ENCODE peak calls at places on chromosomes 7 and 10, in five cellular contexts. One of them, this sample, is unnamed.

GRCh38 chr7:105429746-105430612 is 41.3 kb upstream of the SRPK2 start:
- DNase-seq in heart right ventricle: peak
- DNase-seq in A549: peak
- DNase-seq in right lobe of liver: no peak
- DNase-seq in CD8-positive, alpha-beta T cell: peak
- DNase-seq in this sample: peak

GRCh38 chr7:125661006-125661405 is 731.4 kb upstream of the POT1 start:
- DNase-seq in heart right ventricle: no peak
- DNase-seq in A549: no peak
- DNase-seq in right lobe of liver: no peak
- DNase-seq in CD8-positive, alpha-beta T cell: no peak
- DNase-seq in this sample: no peak

GRCh38 chr10:21195149-21195731 is 298.1 kb upstream of the NEBL start:
- DNase-seq in heart right ventricle: no peak
- DNase-seq in A549: peak
- DNase-seq in right lobe of liver: no peak
- DNase-seq in CD8-positive, alpha-beta T cell: no peak
- DNase-seq in this sample: no peak

GRCh38 chr10:118567701-118568248 is 27.7 kb downstream of the PRLHR start:
- DNase-seq in heart right ventricle: no peak
- DNase-seq in A549: no peak
- DNase-seq in right lobe of liver: no peak
- DNase-seq in CD8-positive, alpha-beta T cell: no peak
- DNase-seq in this sample: no peak

GRCh38 chr7:46854958-46855473 is 726.9 kb downstream of the TNS3 start:
- DNase-seq in heart right ventricle: no peak
- DNase-seq in A549: peak
- DNase-seq in right lobe of liver: no peak
- DNase-seq in CD8-positive, alpha-beta T cell: no peak
- DNase-seq in this sample: no peak

GRCh38 chr10:50417906-50418697 is 166.8 kb upstream of the ASAH2 start:
- DNase-seq in heart right ventricle: peak
- DNase-seq in A549: peak
- DNase-seq in right lobe of liver: peak
- DNase-seq in CD8-positive, alpha-beta T cell: no peak
- DNase-seq in this sample: peak

GRCh38 chr10:28105561-28105960 is 106.7 kb upstream of the ODAD2 start:
- DNase-seq in heart right ventricle: no peak
- DNase-seq in A549: no peak
- DNase-seq in right lobe of liver: no peak
- DNase-seq in CD8-positive, alpha-beta T cell: no peak
- DNase-seq in this sample: no peak

GRCh38 chr10:43806851-43807640 is 158.4 kb upstream of the ZNF32 start:
- DNase-seq in heart right ventricle: no peak
- DNase-seq in A549: no peak
- DNase-seq in right lobe of liver: no peak
- DNase-seq in CD8-positive, alpha-beta T cell: no peak
- DNase-seq in this sample: no peak

GRCh38 chr10:127415116-127415515 is 134.0 kb upstream of the NPS start:
- DNase-seq in heart right ventricle: no peak
- DNase-seq in A549: no peak
- DNase-seq in right lobe of liver: no peak
- DNase-seq in CD8-positive, alpha-beta T cell: no peak
- DNase-seq in this sample: no peak

GRCh38 chr7:572668-573495 is 53.2 kb upstream of the PDGFA start:
- DNase-seq in heart right ventricle: no peak
- DNase-seq in A549: no peak
- DNase-seq in right lobe of liver: no peak
- DNase-seq in CD8-positive, alpha-beta T cell: no peak
- DNase-seq in this sample: no peak

GRCh38 chr7:5218564-5219360 is 28.7 kb downstream of the WIPI2 start:
- DNase-seq in heart right ventricle: no peak
- DNase-seq in A549: no peak
- DNase-seq in right lobe of liver: peak
- DNase-seq in CD8-positive, alpha-beta T cell: no peak
- DNase-seq in this sample: no peak

GRCh38 chr10:76209135-76209534 is 777.7 kb downstream of the LRMDA start:
- DNase-seq in heart right ventricle: no peak
- DNase-seq in A549: no peak
- DNase-seq in right lobe of liver: no peak
- DNase-seq in CD8-positive, alpha-beta T cell: no peak
- DNase-seq in this sample: no peak

GRCh38 chr10:86349474-86349873 is 17.1 kb downstream of the GRID1 start:
- DNase-seq in heart right ventricle: no peak
- DNase-seq in A549: peak
- DNase-seq in right lobe of liver: peak
- DNase-seq in CD8-positive, alpha-beta T cell: no peak
- DNase-seq in this sample: no peak

GRCh38 chr10:86347856-86348255 is 18.7 kb downstream of the GRID1 start:
- DNase-seq in heart right ventricle: no peak
- DNase-seq in A549: no peak
- DNase-seq in right lobe of liver: peak
- DNase-seq in CD8-positive, alpha-beta T cell: no peak
- DNase-seq in this sample: no peak

GRCh38 chr10:86349940-86350630 is 16.5 kb downstream of the GRID1 start:
- DNase-seq in heart right ventricle: no peak
- DNase-seq in A549: no peak
- DNase-seq in right lobe of liver: peak
- DNase-seq in CD8-positive, alpha-beta T cell: no peak
- DNase-seq in this sample: no peak

GRCh38 chr10:86346794-86347665 is 19.6 kb downstream of the GRID1 start:
- DNase-seq in heart right ventricle: no peak
- DNase-seq in A549: no peak
- DNase-seq in right lobe of liver: peak
- DNase-seq in CD8-positive, alpha-beta T cell: no peak
- DNase-seq in this sample: no peak

GRCh38 chr10:86348321-86349210 is 18.0 kb downstream of the GRID1 start:
- DNase-seq in heart right ventricle: no peak
- DNase-seq in A549: no peak
- DNase-seq in right lobe of liver: peak
- DNase-seq in CD8-positive, alpha-beta T cell: no peak
- DNase-seq in this sample: no peak
- TF ChIP-seq CTCF in heart right ventricle: peak
- TF ChIP-seq CTCF in A549: peak
- TF ChIP-seq CTCF in right lobe of liver: no peak
- TF ChIP-seq CTCF in CD8-positive, alpha-beta T cell: no peak
- TF ChIP-seq CTCF in this sample: no peak

DNA sequence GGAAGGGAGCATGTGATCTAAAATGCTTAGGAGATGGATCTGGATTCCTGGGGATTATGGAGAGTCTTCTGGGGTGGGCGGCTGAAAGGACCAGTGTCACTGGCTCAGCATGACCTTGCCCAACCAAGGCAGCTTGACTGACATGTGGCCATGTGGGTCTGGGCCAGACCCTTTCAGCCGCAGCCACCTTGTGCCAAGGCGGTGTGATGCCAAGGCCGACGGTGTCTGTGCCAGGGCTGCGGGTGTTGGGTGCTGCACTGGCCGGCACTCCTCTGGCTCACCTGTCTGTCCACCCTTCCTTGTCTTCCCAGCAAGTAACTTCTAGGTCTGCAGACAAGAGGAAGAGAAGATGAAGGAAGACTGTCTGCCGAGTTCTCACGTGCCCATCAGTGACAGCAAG is 8.8 kb downstream of the DEPP1 start:
- DNase-seq in heart right ventricle: no peak
- DNase-seq in A549: no peak
- DNase-seq in right lobe of liver: peak
- DNase-seq in CD8-positive, alpha-beta T cell: no peak
- DNase-seq in this sample: no peak
- H3K27ac ChIP-seq in heart right ventricle: peak
- H3K27ac ChIP-seq in A549: no peak
- H3K27ac ChIP-seq in right lobe of liver: no peak
- H3K27ac ChIP-seq in CD8-positive, alpha-beta T cell: no peak
- H3K27ac ChIP-seq in this sample: no peak

DNA sequence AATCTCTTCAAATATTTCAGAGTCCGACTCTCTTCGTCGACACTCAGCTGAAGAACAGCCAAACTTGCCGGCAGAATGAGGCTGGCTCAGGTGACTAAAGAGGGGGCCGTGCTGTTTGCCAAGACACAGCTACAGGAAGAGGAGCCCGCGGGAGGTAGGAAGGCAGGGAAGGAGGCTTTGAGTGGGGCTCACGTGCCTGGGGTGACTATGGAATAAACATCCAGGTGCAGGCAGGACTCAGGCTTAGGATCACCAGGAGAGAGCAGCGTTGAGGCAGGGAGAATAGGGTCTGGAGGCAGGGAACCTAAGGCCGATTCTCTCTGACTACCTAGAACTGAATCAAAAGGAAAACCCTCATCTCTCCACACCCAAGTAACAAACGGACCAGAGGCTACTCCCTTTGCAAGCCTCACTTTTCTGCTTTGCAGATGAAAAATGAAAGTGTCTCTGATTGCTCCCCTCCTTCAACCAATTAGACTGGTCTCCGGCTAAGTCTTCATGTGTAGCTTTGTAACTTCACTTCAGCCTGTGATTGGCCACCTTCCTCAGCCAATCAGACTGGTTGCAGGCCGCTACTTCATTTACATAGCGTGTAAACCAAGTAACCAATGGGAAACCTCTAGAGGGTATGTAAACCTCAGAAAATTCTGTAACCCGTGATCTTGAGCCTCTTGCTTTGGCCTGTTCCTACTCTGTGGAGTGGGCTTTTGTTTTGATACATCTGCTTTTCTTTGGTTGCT is 19.7 kb upstream of the BNIP3 start:
- DNase-seq in heart right ventricle: no peak
- DNase-seq in A549: peak
- DNase-seq in right lobe of liver: no peak
- DNase-seq in CD8-positive, alpha-beta T cell: no peak
- DNase-seq in this sample: no peak
- TF ChIP-seq CTCF in heart right ventricle: peak
- TF ChIP-seq CTCF in A549: peak
- TF ChIP-seq CTCF in right lobe of liver: no peak
- TF ChIP-seq CTCF in CD8-positive, alpha-beta T cell: no peak
- TF ChIP-seq CTCF in this sample: no peak

DNA sequence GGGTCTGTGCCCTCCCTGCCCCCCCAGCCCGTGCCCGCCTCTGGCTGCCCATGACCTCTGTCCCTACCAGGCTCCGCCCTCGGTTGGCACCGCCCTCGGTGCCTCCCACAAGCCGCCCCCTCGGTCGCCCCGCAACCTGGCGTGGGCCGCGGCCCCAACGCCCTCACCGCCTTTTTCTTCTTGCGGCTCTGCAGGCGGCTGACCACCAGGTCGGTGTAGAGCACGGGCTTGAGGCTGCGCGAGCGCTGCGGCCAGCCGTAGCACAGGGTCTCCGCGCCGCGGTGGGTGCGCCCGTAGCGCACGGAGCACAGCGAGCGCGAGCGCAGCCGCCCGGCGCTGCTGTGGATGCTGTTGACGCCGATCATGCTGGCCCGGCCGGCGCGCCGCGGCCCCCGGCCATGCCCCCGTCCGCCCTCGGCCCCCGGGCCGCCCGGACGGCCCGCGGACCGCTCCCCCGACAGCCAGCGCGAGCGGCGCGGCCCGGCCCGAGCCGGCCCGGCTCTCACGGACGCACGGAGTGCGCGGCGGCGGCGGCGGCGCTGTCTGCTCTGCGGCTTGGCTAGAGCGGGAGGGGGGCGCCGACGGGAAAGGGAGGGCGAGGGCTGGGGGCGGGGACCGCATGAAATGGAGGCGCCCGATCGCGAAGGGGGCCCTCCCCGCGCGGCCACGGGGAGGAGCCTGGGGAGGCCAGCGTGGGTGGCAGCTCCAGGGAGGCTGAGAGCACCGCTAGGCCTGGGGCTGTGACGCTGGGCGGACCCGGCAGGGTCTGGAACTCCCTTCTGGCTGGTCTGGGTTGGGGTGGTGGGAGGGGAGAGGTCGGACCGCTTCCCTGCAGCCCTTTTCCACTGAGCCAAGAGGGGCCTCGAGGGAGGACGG is 9.6 kb downstream of the PSD start:
- DNase-seq in heart right ventricle: peak
- DNase-seq in A549: no peak
- DNase-seq in right lobe of liver: no peak
- DNase-seq in CD8-positive, alpha-beta T cell: peak
- DNase-seq in this sample: peak
- H3K27ac ChIP-seq in heart right ventricle: no peak
- H3K27ac ChIP-seq in A549: peak
- H3K27ac ChIP-seq in right lobe of liver: no peak
- H3K27ac ChIP-seq in CD8-positive, alpha-beta T cell: peak
- H3K27ac ChIP-seq in this sample: peak

GRCh38 chr7:65839846-65840245 is 33.0 kb upstream of the VKORC1L1 start:
- DNase-seq in heart right ventricle: no peak
- DNase-seq in A549: no peak
- DNase-seq in right lobe of liver: no peak
- DNase-seq in CD8-positive, alpha-beta T cell: no peak
- DNase-seq in this sample: no peak

GRCh38 chr7:65846008-65846570 is 26.8 kb upstream of the VKORC1L1 start:
- DNase-seq in heart right ventricle: no peak
- DNase-seq in A549: no peak
- DNase-seq in right lobe of liver: no peak
- DNase-seq in CD8-positive, alpha-beta T cell: no peak
- DNase-seq in this sample: no peak

DNA sequence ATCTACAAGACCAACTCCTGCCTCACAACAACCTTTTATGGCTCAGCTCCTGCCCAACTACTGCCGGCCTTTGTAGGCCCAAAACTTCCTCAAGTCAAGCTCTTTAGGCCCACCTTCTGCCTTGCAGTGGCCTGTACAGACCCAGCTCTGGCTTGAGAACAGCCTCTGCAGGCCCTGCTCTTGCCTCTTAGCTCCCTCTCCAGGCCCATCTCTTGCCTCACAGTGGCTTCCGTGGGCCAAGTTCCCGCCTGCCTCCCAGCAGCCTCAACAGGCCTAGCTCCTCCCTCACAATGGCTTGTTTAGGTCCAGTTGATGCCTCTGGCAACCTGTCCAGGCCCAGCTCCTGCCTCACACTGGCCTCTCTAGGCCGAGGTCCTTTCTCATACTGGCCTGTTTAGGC is 32.4 kb upstream of the VKORC1L1 start:
- DNase-seq in heart right ventricle: no peak
- DNase-seq in A549: no peak
- DNase-seq in right lobe of liver: peak
- DNase-seq in CD8-positive, alpha-beta T cell: no peak
- DNase-seq in this sample: no peak
- TF ChIP-seq CTCF in heart right ventricle: no peak
- TF ChIP-seq CTCF in A549: no peak
- TF ChIP-seq CTCF in right lobe of liver: no peak
- TF ChIP-seq CTCF in CD8-positive, alpha-beta T cell: no peak
- TF ChIP-seq CTCF in this sample: no peak

DNA sequence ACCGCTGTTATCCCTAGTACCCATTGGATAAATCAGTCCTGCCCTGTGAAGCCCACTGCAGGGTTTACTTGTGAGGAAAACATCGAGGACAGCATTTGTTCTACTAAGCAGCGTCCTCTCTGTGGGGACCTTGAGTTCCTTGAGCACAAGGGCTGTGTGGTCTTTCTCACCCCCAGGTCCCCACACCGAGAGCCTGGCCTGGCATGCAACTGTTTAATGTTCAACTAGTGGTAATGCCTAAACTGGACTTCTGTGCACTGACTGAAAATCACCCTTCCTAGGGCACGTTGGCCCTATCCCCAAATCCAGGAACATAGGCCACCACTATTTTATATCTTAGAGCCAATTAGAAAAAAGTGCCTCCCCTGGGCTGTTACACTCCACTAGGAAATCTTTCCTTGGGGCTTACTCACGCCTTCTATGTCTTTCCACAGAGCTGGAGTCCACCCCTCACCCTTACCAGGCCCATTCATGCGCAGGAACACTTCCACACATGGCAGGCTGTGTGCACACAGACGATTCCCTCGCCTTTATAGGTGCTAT is 1.7 kb upstream of the TMEM213 start:
- DNase-seq in heart right ventricle: no peak
- DNase-seq in A549: no peak
- DNase-seq in right lobe of liver: no peak
- DNase-seq in CD8-positive, alpha-beta T cell: no peak
- DNase-seq in this sample: no peak
- H3K27ac ChIP-seq in heart right ventricle: no peak
- H3K27ac ChIP-seq in A549: no peak
- H3K27ac ChIP-seq in right lobe of liver: no peak
- H3K27ac ChIP-seq in CD8-positive, alpha-beta T cell: no peak
- H3K27ac ChIP-seq in this sample: no peak